ENCODE peak calls at places on chromosomes 12 and 14, in six cellular contexts. N is activated CD8-positive, alpha-beta memory T cell treated with anti-CD3 and anti-CD28 coated beads, Interleukin-2, amount 10 ng/mL, durations not matched to agents 7 days and 5 days; U is Right ventricle myocardium inferior; R is mucosa of descending colon; M is heart left ventricle; B is natural killer cell. E is an unnamed sample.

GRCh38 chr14:55191881-55192616 is 664 bp upstream of the DLGAP5 start:
- ATAC-seq in N (peak), U (no peak), R (peak), M (no peak), B (no peak), E (no peak)

GRCh38 chr14:50926851-50927386 is 17.4 kb downstream of the PYGL start:
- ATAC-seq in N (no peak), U (peak), R (no peak), M (no peak), B (peak), E (no peak)

GRCh38 chr14:103428732-103429556 is 43.7 kb downstream of the MARK3 start:
- ATAC-seq in N (peak), U (no peak), R (no peak), M (no peak), B (no peak), E (no peak)

GRCh38 chr12:118188690-118189371 is 52.9 kb downstream of the PEBP1 start:
- ATAC-seq in N (no peak), U (peak), R (no peak), M (peak), B (no peak), E (peak)

GRCh38 chr14:73712071-73712506 is 2.1 kb downstream of the PNMA1 start:
- ATAC-seq in N (peak), U (no peak), R (no peak), M (no peak), B (no peak), E (no peak)

GRCh38 chr12:117111386-117112267 is 12.4 kb upstream of the TESC start:
- ATAC-seq in N (no peak), U (no peak), R (no peak), M (no peak), B (no peak), E (peak)

GRCh38 chr12:73112035-73112816 is 840.1 kb downstream of the TRHDE start:
- ATAC-seq in N (no peak), U (no peak), R (no peak), M (no peak), B (no peak), E (no peak)

GRCh38 chr12:124296916-124297351 is 2.0 kb downstream of the RFLNA start:
- ATAC-seq in N (no peak), U (no peak), R (peak), M (no peak), B (no peak), E (no peak)

GRCh38 chr12:109775172-109775881 is 57.9 kb downstream of the TRPV4 start:
- ATAC-seq in N (peak), U (peak), R (peak), M (peak), B (peak), E (peak)